ENCODE peak calls at places on chromosomes 6 and 20, in seven cellular contexts. Q is GM12878, R is SK-N-SH, A is H1, C is K562, O is HepG2, Y is HCT116. F is an unnamed sample.

GRCh38 chr6:169019727-169020491 is 233.7 kb downstream of the THBS2 start:
- DNase-seq in Q (no peak), R (no peak), A (peak; percentile 7), C (no peak), O (peak; percentile 28), Y (no peak), F (no peak)

GRCh38 chr6:26521485-26522391 is 16.4 kb upstream of the HMGN4 start:
- DNase-seq in Q (no peak), R (peak; percentile 73), A (no peak), C (peak; percentile 87), O (no peak), Y (no peak), F (peak; percentile 62)

GRCh38 chr20:25286917-25287316 is 39.0 kb downstream of the PYGB start:
- DNase-seq in Q (no peak), R (no peak), A (no peak), C (no peak), O (no peak), Y (no peak), F (no peak)

GRCh38 chr6:155738602-155739001 is 283.0 kb upstream of the NOX3 start:
- DNase-seq in Q (no peak), R (no peak), A (no peak), C (no peak), O (no peak), Y (no peak), F (no peak)

GRCh38 chr20:10521068-10521834 is 86.1 kb downstream of the SLX4IP start:
- DNase-seq in Q (no peak), R (no peak), A (no peak), C (no peak), O (peak; percentile 56), Y (no peak), F (peak; percentile 16)

GRCh38 chr6:3861424-3861823 is 12.3 kb downstream of the FAM50B start:
- DNase-seq in Q (no peak), R (no peak), A (no peak), C (no peak), O (no peak), Y (no peak), F (no peak)

GRCh38 chr6:54737247-54737646 is 109.3 kb upstream of the FAM83B start:
- DNase-seq in Q (no peak), R (peak; percentile 24), A (peak; percentile 17), C (peak; percentile 9), O (peak; percentile 28), Y (no peak), F (peak; percentile 9)

GRCh38 chr6:142275146-142276006 is 26.4 kb upstream of the ADGRG6 start:
- DNase-seq in Q (no peak), R (no peak), A (no peak), C (no peak), O (no peak), Y (no peak), F (no peak)

GRCh38 chr6:1143655-1144054 is 168.2 kb upstream of the FOXQ1 start:
- DNase-seq in Q (no peak), R (no peak), A (no peak), C (no peak), O (no peak), Y (no peak), F (no peak)

GRCh38 chr6:33295621-33296369 is 2.9 kb downstream of the RGL2 start:
- DNase-seq in Q (no peak), R (no peak), A (no peak), C (no peak), O (no peak), Y (no peak), F (no peak)

GRCh38 chr6:158662607-158663464 is 13.0 kb downstream of the SYTL3 start:
- DNase-seq in Q (no peak), R (no peak), A (no peak), C (no peak), O (no peak), Y (no peak), F (no peak)

GRCh38 chr6:35062676-35063574 is 78.2 kb downstream of the TCP11 start:
- DNase-seq in Q (no peak), R (no peak), A (no peak), C (no peak), O (no peak), Y (no peak), F (no peak)

GRCh38 chr6:48834706-48835105 is 628.3 kb downstream of the MMUT start:
- DNase-seq in Q (no peak), R (no peak), A (no peak), C (no peak), O (no peak), Y (no peak), F (no peak)

GRCh38 chr6:56808871-56809359 is 146.0 kb upstream of the BEND6 start:
- DNase-seq in Q (no peak), R (no peak), A (no peak), C (no peak), O (no peak), Y (no peak), F (no peak)

GRCh38 chr20:51366155-51366886 is 176.2 kb downstream of the NFATC2 start:
- DNase-seq in Q (no peak), R (no peak), A (no peak), C (no peak), O (no peak), Y (peak; percentile 37), F (peak; percentile 48)

GRCh38 chr6:123418101-123418500 is 218.6 kb downstream of the TRDN start:
- DNase-seq in Q (no peak), R (no peak), A (no peak), C (no peak), O (no peak), Y (no peak), F (no peak)

GRCh38 chr6:22072939-22073338 is 223.9 kb downstream of the PRL start:
- DNase-seq in Q (no peak), R (no peak), A (no peak), C (no peak), O (no peak), Y (no peak), F (no peak)

GRCh38 chr20:36875702-36876472 is at the start of gene TLDC2:
- DNase-seq in Q (no peak), R (no peak), A (no peak), C (no peak), O (peak; percentile 86), Y (no peak), F (no peak)

GRCh38 chr20:36876473-36876833 is 515 bp downstream of the TLDC2 start:
- DNase-seq in Q (no peak), R (no peak), A (no peak), C (no peak), O (no peak), Y (no peak), F (no peak)

GRCh38 chr20:36873498-36874189 is 2.3 kb upstream of the TLDC2 start:
- DNase-seq in Q (no peak), R (no peak), A (no peak), C (no peak), O (no peak), Y (no peak), F (no peak)

GRCh38 chr20:36871640-36872570 is 4.0 kb upstream of the TLDC2 start:
- DNase-seq in Q (no peak), R (no peak), A (no peak), C (no peak), O (peak; percentile 95), Y (no peak), F (no peak)

DNA sequence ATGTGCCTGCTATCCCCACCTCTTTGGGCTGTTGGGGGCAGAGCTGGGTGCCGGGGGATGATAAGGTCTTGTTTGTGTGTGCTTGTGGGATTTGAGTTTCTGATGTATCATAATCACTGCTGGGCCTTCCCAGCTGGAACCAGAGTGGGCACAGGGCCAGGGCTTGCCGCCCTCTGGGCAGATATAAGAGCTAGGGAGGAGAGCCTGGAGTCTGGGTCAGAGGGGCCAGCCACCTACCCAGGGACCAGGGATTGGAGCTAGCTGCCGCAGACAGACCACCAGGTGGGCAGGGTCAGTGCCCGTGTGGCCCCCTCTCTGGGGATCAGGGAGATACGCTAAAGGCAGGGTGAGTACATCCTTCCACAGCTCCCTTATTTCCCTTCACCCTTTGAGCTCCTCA is 3.1 kb upstream of the TLDC2 start:
- DNase-seq in Q (no peak), R (peak; percentile 84), A (no peak), C (no peak), O (no peak), Y (no peak), F (no peak)
- TF ChIP-seq YY1 in Q (no peak), R (no peak), A (no peak), C (no peak), O (no peak), Y (no peak), F (no peak)

DNA sequence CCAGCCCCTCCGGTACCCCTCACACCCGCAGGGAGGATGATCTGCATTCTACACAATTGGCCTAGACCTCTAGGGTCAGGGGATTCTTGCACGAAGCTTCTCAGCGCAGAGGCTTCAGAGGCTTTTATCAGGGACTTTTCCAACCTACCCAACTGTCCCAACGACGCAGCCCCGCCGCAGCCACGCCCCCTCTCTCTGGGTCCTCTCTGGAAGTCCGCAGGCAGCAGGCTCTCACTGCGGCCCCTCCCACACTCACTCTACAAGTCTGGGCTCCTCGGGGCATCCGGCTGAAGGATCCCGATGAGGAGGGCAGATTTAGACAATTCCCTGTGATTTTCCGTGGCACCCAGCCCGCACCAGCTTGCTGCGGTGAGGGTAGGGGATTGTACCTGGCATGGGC is 227.7 kb upstream of the RNF24 start:
- DNase-seq in Q (no peak), R (no peak), A (no peak), C (peak; percentile 37), O (no peak), Y (no peak), F (no peak)
- H3K27me3 ChIP-seq in Q (no peaks in the 10 kb centered on the region), R (no peaks in the 10 kb centered on the region), A (peaks cover 6% of the 10 kb centered on the region), C (peaks cover 10% of the 10 kb centered on the region), O (no peaks in the 10 kb centered on the region), Y (no peaks in the 10 kb centered on the region), F (peaks cover 18% of the 10 kb centered on the region)

GRCh38 chr6:52553719-52554118 is 23.1 kb downstream of the TRAM2 start:
- DNase-seq in Q (no peak), R (no peak), A (no peak), C (no peak), O (no peak), Y (no peak), F (no peak)

GRCh38 chr6:52552278-52552643 is 24.6 kb downstream of the TRAM2 start:
- DNase-seq in Q (no peak), R (no peak), A (no peak), C (no peak), O (no peak), Y (no peak), F (no peak)

GRCh38 chr6:52554684-52555280 is 22.1 kb downstream of the TRAM2 start:
- DNase-seq in Q (no peak), R (no peak), A (no peak), C (no peak), O (no peak), Y (no peak), F (no peak)

GRCh38 chr6:52551483-52552277 is 25.2 kb downstream of the TRAM2 start:
- DNase-seq in Q (no peak), R (peak; percentile 75), A (no peak), C (no peak), O (peak; percentile 77), Y (no peak), F (no peak)

GRCh38 chr6:52553158-52553557 is 23.7 kb downstream of the TRAM2 start:
- DNase-seq in Q (no peak), R (no peak), A (no peak), C (no peak), O (no peak), Y (no peak), F (no peak)
- H3K4me1 ChIP-seq in Q (peaks cover 20% of the 10 kb centered on the region), R (peaks cover 51% of the 10 kb centered on the region), A (peaks cover 25% of the 10 kb centered on the region), C (peaks cover 23% of the 10 kb centered on the region), O (peaks cover 73% of the 10 kb centered on the region), Y (peaks cover 14% of the 10 kb centered on the region), F (peaks cover 17% of the 10 kb centered on the region)

DNA sequence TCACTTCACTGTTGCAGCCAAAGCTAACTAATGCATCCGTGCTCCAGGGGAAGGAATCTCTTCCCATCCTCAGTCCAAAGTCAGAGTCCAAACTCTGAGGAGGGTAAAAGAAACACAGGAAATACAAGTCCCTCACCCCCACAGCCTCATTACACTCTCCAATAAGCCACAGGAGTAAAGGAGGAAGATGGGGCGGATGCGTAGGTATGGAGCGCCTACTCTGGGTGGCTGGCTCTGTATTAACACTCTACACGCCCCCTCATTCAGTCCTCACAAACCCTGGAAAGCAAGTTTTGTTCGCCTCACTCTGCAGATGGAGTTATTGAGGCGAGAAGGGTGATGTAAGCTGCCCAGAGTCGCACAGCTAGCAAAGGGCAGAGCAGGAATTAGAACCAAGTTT is 242.9 kb downstream of the NRN1 start:
- DNase-seq in Q (peak; percentile 5), R (no peak), A (no peak), C (no peak), O (no peak), Y (no peak), F (no peak)
- TF ChIP-seq YY1 in Q (no peak), R (no peak), A (no peak), C (no peak), O (no peak), Y (no peak), F (no peak)